ENCODE peak calls at places on chromosomes 16 and 17, in eight cellular contexts. U is ovary, T is IMR-90, L is mesendoderm, K is right cardiac atrium, F is H9, N is foreskin keratinocyte, J is tibial nerve. M is an unnamed sample.

GRCh38 chr16:729768-730665 is 3.1 kb downstream of the HAGHL start:
- DNase-seq in L (no peak), K (no peak), T (no peak), N (no peak), U (no peak), J (no peak), F (no peak), M (no peak)

GRCh38 chr17:61253293-61253801 is 146.3 kb upstream of the TBX2 start:
- DNase-seq in L (no peak), J (peak; percentile 46), U (peak; percentile 42), F (no peak), K (peak; percentile 73), T (no peak), N (no peak), M (peak; percentile 30)

GRCh38 chr17:2179615-2180295 is 123.8 kb downstream of the SMG6 start:
- DNase-seq in K (peak; percentile 86), F (no peak), L (no peak), T (peak; percentile 98), U (peak; percentile 86), N (no peak), J (peak; percentile 98), M (peak; percentile 81)

GRCh38 chr16:27852116-27852515 is 211.4 kb downstream of the GSG1L start:
- DNase-seq in J (no peak), T (no peak), U (no peak), F (no peak), L (no peak), N (no peak), K (no peak), M (no peak)

GRCh38 chr16:84538441-84538840 is 34.0 kb upstream of the MEAK7 start:
- DNase-seq in U (no peak), N (no peak), J (no peak), L (no peak), T (no peak), F (no peak), K (no peak), M (no peak)

GRCh38 chr16:58393138-58393504 is 850 bp downstream of the GINS3 start:
- DNase-seq in N (no peak), U (no peak), K (no peak), L (peak; percentile 19), J (no peak), F (no peak), T (no peak), M (no peak)

GRCh38 chr17:13321932-13322701 is 279.6 kb downstream of the HS3ST3A1 start:
- DNase-seq in F (no peak), K (no peak), J (no peak), L (no peak), U (no peak), T (no peak), N (no peak), M (no peak)

GRCh38 chr16:26710475-26710874 is 356.3 kb upstream of the C16orf82 start:
- DNase-seq in K (no peak), F (no peak), L (no peak), N (no peak), J (no peak), U (no peak), T (no peak), M (no peak)

GRCh38 chr16:3467182-3467581 is 23.7 kb downstream of the NAA60 start:
- DNase-seq in T (no peak), F (no peak), N (no peak), K (no peak), U (no peak), J (no peak), L (no peak), M (peak; percentile 88)

GRCh38 chr16:4320571-4321137 is 4.8 kb downstream of the GLIS2 start:
- DNase-seq in U (no peak), K (peak; percentile 68), N (no peak), F (no peak), L (no peak), J (no peak), T (no peak), M (no peak)

GRCh38 chr17:83052241-83052564 is 27.2 kb upstream of the METRNL start:
- DNase-seq in L (no peak), U (no peak), F (no peak), N (no peak), J (no peak), T (no peak), K (no peak), M (no peak)
- H3K27ac ChIP-seq in L (peak overlapping the region; percentile 38), U (peak overlapping the region; percentile 73), F (no peak overlapping the region), N (no peak overlapping the region), J (peak overlapping the region; percentile 84), T (peak overlapping the region; percentile 85), K (peak overlapping the region; percentile 78), M (peak overlapping the region; percentile 94)

DNA sequence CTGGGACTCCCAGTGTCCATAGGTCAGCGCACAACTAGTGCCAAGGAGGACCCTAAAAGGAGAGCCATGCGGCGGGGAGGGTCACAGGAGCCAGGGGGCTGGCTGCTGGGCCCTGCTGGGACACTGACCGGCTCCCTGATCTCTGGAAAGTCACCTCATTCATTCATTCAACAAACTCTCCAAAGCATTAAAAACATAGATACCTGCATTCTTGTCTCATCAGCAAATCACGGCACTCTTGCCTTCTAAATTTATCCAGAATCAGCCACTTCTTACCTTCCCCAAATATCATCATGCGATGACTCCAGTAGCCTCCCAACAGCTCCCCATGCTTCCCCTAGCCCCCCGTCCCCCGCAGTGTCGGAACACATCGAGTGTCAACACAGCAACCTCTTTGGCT is 119.8 kb upstream of the TNRC6C start:
- DNase-seq in K (no peak), L (no peak), J (no peak), F (no peak), T (no peak), U (no peak), N (no peak), M (no peak)
- H3K4me1 ChIP-seq in K (peaks cover 13% of the 10 kb centered on the region), L (peaks cover 5% of the 10 kb centered on the region), J (peaks cover 3% of the 10 kb centered on the region), F (no peaks in the 10 kb centered on the region), T (peaks cover 8% of the 10 kb centered on the region), U (no peaks in the 10 kb centered on the region), N (no peaks in the 10 kb centered on the region), M (peaks cover 21% of the 10 kb centered on the region)

GRCh38 chr17:75847595-75848522 is 3.7 kb upstream of the UNC13D start:
- DNase-seq in U (no peak), N (no peak), K (no peak), L (no peak), F (no peak), J (no peak), T (no peak), M (no peak)

GRCh38 chr17:75846701-75847594 is 2.7 kb upstream of the UNC13D start:
- DNase-seq in K (peak; percentile 63), N (no peak), T (no peak), F (no peak), J (no peak), L (no peak), U (no peak), M (no peak)

GRCh38 chr17:75845058-75845711 is 981 bp upstream of the UNC13D start:
- DNase-seq in J (peak; percentile 66), U (peak; percentile 63), K (peak; percentile 93), N (no peak), F (peak; percentile 96), L (peak; percentile 96), T (peak; percentile 73), M (peak; percentile 83)

GRCh38 chr17:75844530-75845057 is 390 bp upstream of the UNC13D start:
- DNase-seq in U (no peak), K (peak; percentile 79), F (no peak), J (no peak), L (peak; percentile 66), N (no peak), T (no peak), M (peak; percentile 93)

DNA sequence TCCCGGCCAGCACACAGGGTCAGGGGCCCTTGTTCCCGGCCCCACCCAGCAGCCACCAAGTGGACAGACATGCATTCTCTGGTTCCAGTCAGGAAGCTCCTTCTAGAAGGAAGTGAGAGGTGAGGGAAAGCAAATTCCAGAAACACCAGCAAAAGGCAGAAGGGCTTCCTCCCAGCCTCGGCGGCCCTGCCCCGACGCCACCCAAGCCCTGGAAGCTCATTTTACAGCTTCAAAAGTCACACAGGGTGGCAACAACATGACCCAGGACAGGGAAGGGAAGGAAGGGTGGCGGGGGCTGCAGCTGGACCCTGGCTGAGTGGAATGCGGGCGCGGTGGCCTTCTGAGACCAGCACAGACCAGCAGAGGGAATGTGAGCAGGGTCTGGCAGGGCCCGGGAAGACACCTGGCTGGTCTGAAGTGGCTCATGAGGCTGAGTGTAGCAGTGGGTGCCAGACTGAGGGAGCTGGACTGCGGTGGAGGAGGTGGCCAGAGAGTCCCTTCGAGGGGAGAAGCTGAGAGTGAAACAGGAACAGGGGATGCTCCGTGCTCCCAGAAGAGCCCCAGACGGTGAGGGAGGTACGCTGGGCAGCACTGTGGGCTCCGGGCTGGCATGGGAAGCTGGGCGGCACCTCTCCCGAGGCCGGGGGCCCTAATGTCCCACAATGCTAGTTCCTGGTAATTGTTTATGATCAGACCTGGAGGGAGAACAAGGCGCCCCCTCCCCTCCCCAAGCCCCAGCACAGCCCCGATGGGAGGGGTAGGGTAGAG is 1.9 kb upstream of the UNC13D start:
- DNase-seq in J (no peak), K (no peak), L (peak; percentile 63), U (no peak), T (no peak), F (peak; percentile 53), N (no peak), M (no peak)
- H3K27ac ChIP-seq in J (peak overlapping the region; percentile 81), K (peak overlapping the region; percentile 19), L (peak overlapping the region; percentile 35), U (no peak overlapping the region), T (no peak overlapping the region), F (no peak overlapping the region), N (no peak overlapping the region), M (peak overlapping the region; percentile 83)

GRCh38 chr16:50276128-50276444 is 9.7 kb downstream of the ADCY7 start:
- DNase-seq in L (no peak), J (no peak), N (no peak), T (no peak), K (peak; percentile 31), F (no peak), U (peak; percentile 29), M (no peak)

GRCh38 chr16:50273888-50274770 is 7.8 kb downstream of the ADCY7 start:
- DNase-seq in N (no peak), T (no peak), K (no peak), L (no peak), F (no peak), J (no peak), U (peak; percentile 32), M (peak; percentile 6)

GRCh38 chr16:50276801-50277560 is 10.6 kb downstream of the ADCY7 start:
- DNase-seq in J (no peak), F (no peak), U (peak; percentile 1), T (no peak), N (no peak), L (no peak), K (no peak), M (no peak)

GRCh38 chr16:50274771-50275415 is 8.5 kb downstream of the ADCY7 start:
- DNase-seq in N (no peak), F (no peak), K (no peak), U (peak; percentile 21), J (no peak), L (no peak), T (no peak), M (no peak)

DNA sequence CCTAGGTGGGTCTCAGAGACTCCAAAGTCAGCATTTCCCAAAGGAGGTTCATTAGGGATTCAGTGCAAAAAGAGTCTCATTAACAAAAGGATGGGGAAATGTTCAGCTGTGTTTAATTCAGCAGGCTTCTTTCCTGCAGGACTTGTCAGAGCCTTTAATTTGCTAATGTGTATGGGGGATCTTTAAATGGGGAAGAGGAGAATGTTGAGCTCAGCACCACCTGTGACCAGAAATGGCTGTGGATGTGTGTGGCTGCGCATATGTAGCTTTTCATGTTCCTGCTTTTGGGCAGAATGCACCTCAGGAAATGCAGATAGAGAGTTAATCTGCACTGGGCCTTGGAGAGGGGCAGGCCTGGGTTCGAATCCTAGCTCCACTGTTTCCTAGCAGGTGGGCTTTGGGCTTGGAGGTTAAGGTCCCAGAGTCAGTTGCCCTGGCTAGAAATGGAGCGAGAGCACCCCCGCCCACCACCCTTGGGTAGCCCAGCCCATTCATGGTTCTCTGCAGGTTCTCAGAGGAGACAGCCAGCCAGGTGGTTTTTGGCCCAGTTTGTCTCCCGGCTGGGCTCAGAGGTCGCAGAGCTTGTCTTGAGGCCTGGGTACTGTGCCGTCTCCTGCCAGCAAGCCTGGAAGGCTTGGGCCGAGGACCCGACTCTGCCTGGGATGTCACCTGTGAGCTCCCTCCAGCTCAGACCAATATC is 9.2 kb downstream of the ADCY7 start:
- DNase-seq in K (no peak), T (no peak), N (no peak), J (no peak), L (no peak), F (no peak), U (peak; percentile 25), M (no peak)
- H3K4me1 ChIP-seq in K (no peaks in the 10 kb centered on the region), T (no peaks in the 10 kb centered on the region), N (no peaks in the 10 kb centered on the region), J (no peaks in the 10 kb centered on the region), L (no peaks in the 10 kb centered on the region), F (peaks cover 3% of the 10 kb centered on the region), U (no peaks in the 10 kb centered on the region), M (no peaks in the 10 kb centered on the region)